ENCODE peak calls at places on chromosomes 12 and 14, in eight cellular contexts. O, M, A, L, K, V, R and T are unnamed samples.

GRCh38 chr12:9064815-9065606 is 50.7 kb downstream of the A2M start:
- DNase-seq in O (no peak), R (no peak), A (peak), K (peak), V (peak), L (peak), M (no peak), T (no peak)

GRCh38 chr14:93579178-93579577 is 148.4 kb downstream of the UNC79 start:
- DNase-seq in A (no peak), V (no peak), O (no peak), M (no peak), K (no peak), R (no peak), L (no peak), T (no peak)

GRCh38 chr14:38171197-38171596 is 36.5 kb upstream of the SSTR1 start:
- DNase-seq in A (no peak), K (no peak), L (peak), V (no peak), O (no peak), R (no peak), M (peak), T (peak)

GRCh38 chr14:36521598-36522345 is 1.7 kb upstream of the NKX2-1 start:
- DNase-seq in M (no peak), L (no peak), K (no peak), A (no peak), O (no peak), R (no peak), V (no peak), T (no peak)

GRCh38 chr12:16526693-16527092 is 79.3 kb downstream of the LMO3 start:
- DNase-seq in V (no peak), O (no peak), K (no peak), R (no peak), L (peak), A (peak), M (peak), T (peak)

GRCh38 chr14:55348766-55349453 is 62.7 kb downstream of the ATG14 start:
- DNase-seq in A (no peak), R (no peak), L (no peak), V (no peak), O (no peak), K (no peak), M (no peak), T (no peak)

GRCh38 chr12:62801796-62802195 is 133.2 kb downstream of the PPM1H start:
- DNase-seq in V (no peak), O (no peak), A (no peak), M (no peak), L (no peak), K (no peak), R (no peak), T (no peak)

GRCh38 chr12:28172434-28173030 is 17.7 kb upstream of the CCDC91 start:
- DNase-seq in R (peak), M (peak), V (peak), L (peak), O (no peak), K (no peak), A (peak), T (peak)

GRCh38 chr12:91620949-91621348 is 438.3 kb upstream of the DCN start:
- DNase-seq in V (no peak), L (no peak), K (no peak), A (peak), M (peak), O (no peak), R (no peak), T (no peak)

GRCh38 chr12:62632521-62632920 is 165.9 kb downstream of the MON2 start:
- DNase-seq in L (no peak), A (peak), R (no peak), M (no peak), O (no peak), V (peak), K (peak), T (no peak)

GRCh38 chr14:104307627-104308401 is 169.4 kb downstream of the KIF26A start:
- DNase-seq in K (no peak), A (no peak), V (no peak), L (no peak), M (no peak), O (no peak), R (no peak), T (no peak)

GRCh38 chr12:116483959-116484699 is 75.1 kb upstream of the MAP1LC3B2 start:
- DNase-seq in R (no peak), O (no peak), V (no peak), A (peak), M (no peak), L (no peak), K (no peak), T (no peak)